ENCODE peak calls at places on chromosomes 6 and 20, in six cellular contexts. N is hepatocyte, U is breast epithelium, B is tibial nerve, L is A549, I is HepG2. E is an unnamed sample.

GRCh38 chr6:122790740-122791679 is 2.0 kb downstream of the SMPDL3A start:
- DNase-seq in N (peak; percentile 55), U (no peak), B (no peak), L (no peak), I (peak; percentile 86), E (no peak)

GRCh38 chr6:31568537-31568961 is 3.5 kb upstream of the LTA start:
- DNase-seq in N (no peak), U (no peak), B (no peak), L (no peak), I (no peak), E (peak; percentile 56)

GRCh38 chr6:110217255-110217654 is 37.0 kb downstream of the CDC40 start:
- DNase-seq in N (no peak), U (no peak), B (no peak), L (no peak), I (no peak), E (no peak)

GRCh38 chr20:64189530-64189966 is 25.3 kb downstream of the MYT1 start:
- DNase-seq in N (no peak), U (no peak), B (no peak), L (no peak), I (no peak), E (no peak)

GRCh38 chr6:42162384-42162783 is 10.8 kb upstream of the GUCA1A start:
- DNase-seq in N (no peak), U (no peak), B (no peak), L (no peak), I (peak; percentile 40), E (no peak)

GRCh38 chr20:57427239-57428127 is 36.3 kb downstream of the RBM38 start:
- DNase-seq in N (no peak), U (no peak), B (no peak), L (no peak), I (no peak), E (no peak)

GRCh38 chr6:37490466-37491015 is 9.2 kb downstream of the CCDC167 start:
- DNase-seq in N (no peak), U (no peak), B (no peak), L (no peak), I (no peak), E (peak; percentile 24)

GRCh38 chr20:59063358-59064213 is 21.0 kb upstream of the PRELID3B start:
- DNase-seq in N (peak; percentile 57), U (no peak), B (no peak), L (peak; percentile 39), I (no peak), E (no peak)

GRCh38 chr6:130602151-130602770 is 224.9 kb upstream of the SMLR1 start:
- DNase-seq in N (peak; percentile 50), U (no peak), B (no peak), L (peak; percentile 3), I (no peak), E (no peak)

GRCh38 chr6:92779758-92780157 is 639.6 kb downstream of the EPHA7 start:
- DNase-seq in N (peak; percentile 73), U (no peak), B (no peak), L (no peak), I (no peak), E (peak; percentile 36)

GRCh38 chr6:151620179-151620578 is 126.4 kb downstream of the CCDC170 start:
- DNase-seq in N (no peak), U (no peak), B (no peak), L (no peak), I (no peak), E (no peak)

GRCh38 chr6:71349976-71350615 is 61.5 kb downstream of the OGFRL1 start:
- DNase-seq in N (no peak), U (no peak), B (no peak), L (no peak), I (no peak), E (no peak)

GRCh38 chr6:15512126-15512525 is 150.7 kb downstream of the DTNBP1 start:
- DNase-seq in N (no peak), U (no peak), B (no peak), L (no peak), I (peak; percentile 41), E (no peak)

GRCh38 chr20:43955244-43956191 is 40.9 kb downstream of the TOX2 start:
- DNase-seq in N (no peak), U (no peak), B (no peak), L (peak; percentile 66), I (no peak), E (no peak)

GRCh38 chr6:3794092-3794491 is 42.6 kb upstream of the PXDC1 start:
- DNase-seq in N (no peak), U (no peak), B (no peak), L (no peak), I (no peak), E (no peak)

GRCh38 chr20:32116079-32116521 is 6.6 kb downstream of the TM9SF4 start:
- DNase-seq in N (no peak), U (no peak), B (no peak), L (no peak), I (no peak), E (no peak)

GRCh38 chr20:57993738-57994431 is 234.6 kb downstream of the ANKRD60 start:
- DNase-seq in N (no peak), U (no peak), B (no peak), L (no peak), I (no peak), E (no peak)

GRCh38 chr20:11876555-11876954 is 41.1 kb upstream of the BTBD3 start:
- DNase-seq in N (no peak), U (no peak), B (no peak), L (no peak), I (no peak), E (no peak)

DNA sequence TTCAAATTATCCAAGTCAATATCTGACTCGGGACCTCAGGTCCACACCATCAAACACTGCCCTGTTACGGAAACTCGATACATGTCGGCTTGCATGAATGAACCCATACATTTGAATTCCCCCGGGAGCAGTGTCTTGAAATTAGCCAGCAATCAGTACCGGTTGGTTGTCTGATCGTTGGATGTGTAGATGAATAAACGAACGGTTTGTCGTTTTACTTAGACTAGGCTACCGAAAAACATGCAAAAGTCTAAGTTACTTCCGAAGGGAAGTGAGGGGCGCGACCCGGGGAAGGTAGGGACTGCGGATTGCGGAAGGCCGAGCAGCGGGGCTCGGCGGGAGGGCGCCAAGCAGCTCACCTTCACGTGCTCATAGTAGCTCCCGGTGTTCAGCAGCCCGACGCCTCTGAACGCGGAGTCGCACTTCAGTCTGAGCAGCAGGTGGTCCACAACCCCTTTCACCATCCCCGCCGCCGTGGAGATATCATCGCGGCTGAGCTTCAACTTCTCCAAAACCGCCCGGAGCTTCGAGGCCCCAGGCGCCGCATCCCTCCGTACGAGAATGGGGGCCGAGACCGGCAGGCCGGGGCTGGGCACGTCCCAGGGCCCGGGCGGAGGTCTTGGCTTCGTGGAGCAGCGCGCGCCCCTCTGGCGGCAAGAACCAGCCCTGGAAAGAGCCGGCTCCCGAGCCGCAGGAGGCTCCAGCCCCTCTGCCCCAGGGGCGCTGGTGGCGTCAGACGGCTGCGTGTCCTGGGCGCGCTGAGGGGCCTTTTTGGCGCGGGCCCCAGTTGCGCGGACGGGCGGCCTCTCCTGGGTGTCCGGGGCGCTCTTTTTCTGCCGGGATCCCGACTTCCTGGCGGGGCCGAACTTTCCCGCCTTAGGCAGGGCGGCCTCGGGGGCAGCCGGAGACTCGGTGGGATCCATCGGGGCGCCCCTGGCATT is 661 bp downstream of the CGAS start:
- DNase-seq in N (peak; percentile 17), U (no peak), B (no peak), L (peak; percentile 29), I (no peak), E (peak; percentile 89)
- TF ChIP-seq CTCF in N (no peak), U (no peak), B (no peak), L (no peak), I (no peak), E (no peak)

GRCh38 chr6:69917834-69918233 is 51.5 kb downstream of the COL19A1 start:
- DNase-seq in N (no peak), U (no peak), B (no peak), L (no peak), I (no peak), E (no peak)

GRCh38 chr6:69915346-69915745 is 49.0 kb downstream of the COL19A1 start:
- DNase-seq in N (peak; percentile 18), U (no peak), B (no peak), L (no peak), I (no peak), E (no peak)

GRCh38 chr6:69913361-69913760 is 47.0 kb downstream of the COL19A1 start:
- DNase-seq in N (no peak), U (no peak), B (no peak), L (no peak), I (no peak), E (no peak)

GRCh38 chr6:69918766-69919165 is 52.4 kb downstream of the COL19A1 start:
- DNase-seq in N (no peak), U (no peak), B (no peak), L (no peak), I (no peak), E (no peak)

DNA sequence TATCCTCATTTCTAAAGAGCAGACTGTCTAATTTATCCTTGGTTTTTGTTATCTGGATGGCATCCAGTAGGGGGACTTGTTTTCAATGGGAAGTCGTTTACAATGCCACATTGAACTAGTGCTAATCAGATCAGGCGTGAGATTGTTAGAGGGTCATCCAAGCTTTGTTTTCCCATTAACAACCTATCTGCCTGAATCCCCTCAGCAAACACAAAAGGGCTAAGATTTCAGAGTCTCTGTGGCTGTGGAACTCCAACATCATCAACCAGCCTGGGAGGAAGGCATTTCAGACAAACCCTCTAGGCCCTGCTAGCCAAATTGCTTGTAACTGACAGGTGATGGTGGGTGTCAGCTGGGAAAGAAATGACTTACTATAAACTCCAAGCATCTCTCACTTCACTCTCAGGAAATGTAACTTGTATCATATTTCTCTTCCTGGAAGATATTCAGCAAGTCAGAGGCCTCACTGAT is 47.7 kb downstream of the COL19A1 start:
- DNase-seq in N (no peak), U (no peak), B (no peak), L (no peak), I (no peak), E (no peak)
- H3K27ac ChIP-seq in N (no peak overlapping the region), U (no peak overlapping the region), B (no peak overlapping the region), L (no peak overlapping the region), I (no peak overlapping the region), E (no peak overlapping the region)

GRCh38 chr20:61259741-61260140 is 7.7 kb downstream of the CDH4 start:
- DNase-seq in N (no peak), U (no peak), B (no peak), L (no peak), I (no peak), E (no peak)

GRCh38 chr20:61262514-61262913 is 10.5 kb downstream of the CDH4 start:
- DNase-seq in N (no peak), U (no peak), B (no peak), L (no peak), I (no peak), E (no peak)

GRCh38 chr20:61263084-61263695 is 11.1 kb downstream of the CDH4 start:
- DNase-seq in N (peak; percentile 22), U (no peak), B (no peak), L (no peak), I (no peak), E (no peak)

GRCh38 chr20:61262036-61262435 is 10.0 kb downstream of the CDH4 start:
- DNase-seq in N (no peak), U (no peak), B (no peak), L (no peak), I (no peak), E (no peak)

DNA sequence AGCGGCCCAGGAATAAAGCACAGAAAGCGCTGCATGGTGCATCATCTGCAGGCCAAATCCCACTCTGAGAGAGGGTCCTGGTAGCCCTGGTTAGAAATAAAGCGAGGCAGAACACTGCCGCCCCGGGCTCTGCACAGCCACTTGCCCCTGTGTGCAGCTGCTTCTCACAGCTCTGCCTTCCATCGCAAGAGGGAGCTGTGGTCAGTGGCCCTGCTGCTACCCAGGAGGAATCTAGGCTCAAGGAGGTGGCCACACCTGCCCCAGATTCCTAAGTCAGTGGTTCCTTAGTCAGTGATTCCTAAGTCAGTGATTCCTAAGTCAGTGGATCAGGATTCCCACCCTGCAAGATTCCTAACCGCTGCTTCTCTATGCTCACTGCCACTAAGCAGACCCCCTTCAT is 8.8 kb downstream of the CDH4 start:
- DNase-seq in N (no peak), U (no peak), B (no peak), L (no peak), I (no peak), E (no peak)
- TF ChIP-seq CTCF in N (peak; percentile 13), U (no peak), B (no peak), L (no peak), I (peak; percentile 51), E (no peak)

GRCh38 chr6:138105880-138106664 is 1.1 kb downstream of the PERP start:
- DNase-seq in N (peak; percentile 37), U (no peak), B (no peak), L (no peak), I (peak; percentile 63), E (no peak)
- H3K27ac ChIP-seq in N (peak overlapping the region; percentile 98), U (peak overlapping the region; percentile 95), B (peak overlapping the region; percentile 88), L (peak overlapping the region; percentile 97), I (peak overlapping the region; percentile 86), E (no peak overlapping the region)

E was measured in left lung.